ENCODE peak calls at places on chromosomes 6 and 20, in seven cellular contexts. Q is GM12878, D is HCT116, R is HepG2, N is K562, U is H1, S is SK-N-SH. A is an unnamed sample.

GRCh38 chr20:45840700-45841198 is 7.2 kb downstream of the SNX21 start:
- DNase-seq in D (no peak), U (no peak), N (no peak), S (no peak), R (no peak), Q (no peak), A (no peak)

GRCh38 chr20:32439132-32439829 is 81.2 kb downstream of the ASXL1 start:
- DNase-seq in N (no peak), D (no peak), R (no peak), Q (no peak), S (no peak), U (no peak), A (no peak)

GRCh38 chr6:138605958-138606357 is 106.7 kb upstream of the NHSL1 start:
- DNase-seq in R (no peak), Q (no peak), U (no peak), D (no peak), N (no peak), S (no peak), A (no peak)

GRCh38 chr6:113082691-113083090 is 735.6 kb downstream of the RFPL4B start:
- DNase-seq in D (no peak), U (no peak), Q (no peak), N (no peak), R (no peak), S (no peak), A (no peak)

GRCh38 chr6:169045486-169045885 is 208.2 kb downstream of the THBS2 start:
- DNase-seq in N (no peak), R (no peak), Q (no peak), S (no peak), U (no peak), D (no peak), A (peak)

GRCh38 chr20:42752620-42753019 is 437.1 kb downstream of the PTPRT start:
- DNase-seq in R (no peak), U (no peak), D (no peak), N (no peak), Q (no peak), S (no peak), A (no peak)

GRCh38 chr6:157158897-157159296 is 164.4 kb downstream of the TMEM242 start:
- DNase-seq in Q (no peak), D (no peak), R (no peak), S (no peak), U (no peak), N (no peak), A (no peak)

GRCh38 chr6:7269816-7270215 is 43.2 kb downstream of the SSR1 start:
- DNase-seq in U (peak), D (no peak), N (no peak), S (no peak), R (no peak), Q (no peak), A (no peak)

GRCh38 chr20:45029884-45030283 is 63.6 kb downstream of the STK4 start:
- DNase-seq in D (no peak), N (no peak), Q (no peak), S (no peak), R (no peak), U (no peak), A (no peak)

GRCh38 chr20:10954137-10954840 is 280.5 kb upstream of the JAG1 start:
- DNase-seq in Q (no peak), R (peak), D (no peak), N (no peak), S (no peak), U (no peak), A (no peak)

GRCh38 chr6:157597461-157598312 is 216.7 kb downstream of the ZDHHC14 start:
- DNase-seq in R (peak), Q (no peak), U (peak), S (peak), D (peak), N (peak), A (peak)

GRCh38 chr20:3661060-3661820 is 2.0 kb downstream of the GFRA4 start:
- DNase-seq in Q (no peak), S (peak), U (no peak), N (no peak), D (no peak), R (no peak), A (no peak)

GRCh38 chr6:107419747-107420146 is 39.6 kb downstream of the PDSS2 start:
- DNase-seq in D (no peak), S (no peak), U (no peak), Q (no peak), R (no peak), N (no peak), A (no peak)

GRCh38 chr6:167247814-167248595 is 43.1 kb upstream of the UNC93A start:
- DNase-seq in Q (no peak), N (no peak), S (no peak), R (no peak), D (no peak), U (no peak), A (no peak)

GRCh38 chr6:26157150-26157837 is 70.1 kb downstream of the HFE start:
- DNase-seq in S (peak), D (no peak), U (peak), Q (no peak), N (peak), R (no peak), A (peak)

GRCh38 chr6:114039835-114040234 is 68.9 kb upstream of the HDAC2 start:
- DNase-seq in R (no peak), S (no peak), N (no peak), D (no peak), Q (no peak), U (no peak), A (no peak)

GRCh38 chr6:10558575-10558974 is 37.4 kb downstream of the GCNT2 start:
- DNase-seq in N (no peak), S (peak), U (no peak), R (no peak), Q (no peak), D (no peak), A (no peak)

GRCh38 chr6:27582928-27583725 is 110.2 kb upstream of the ZNF184 start:
- DNase-seq in N (peak), D (no peak), R (peak), U (peak), S (peak), Q (no peak), A (peak)

GRCh38 chr6:130138116-130138908 is 84.4 kb downstream of the SAMD3 start:
- DNase-seq in R (no peak), U (no peak), N (no peak), S (no peak), Q (no peak), D (no peak), A (no peak)

GRCh38 chr6:22673474-22673873 is 104.1 kb downstream of the HDGFL1 start:
- DNase-seq in N (no peak), R (no peak), Q (no peak), U (no peak), S (no peak), D (no peak), A (no peak)

GRCh38 chr20:53382263-53382844 is 211.3 kb downstream of the ZNF217 start:
- DNase-seq in S (peak), Q (no peak), N (no peak), U (no peak), D (no peak), R (no peak), A (no peak)

GRCh38 chr6:32664827-32665362 is 1.6 kb downstream of the HLA-DQB1 start:
- DNase-seq in Q (no peak), R (no peak), U (no peak), S (no peak), D (no peak), N (no peak), A (no peak)
- TF ChIP-seq JUND in Q (no peak), R (no peak), U (no peak), S (no peak), D (no peak), N (no peak), A (no peak)

GRCh38 chr6:52718535-52718934 is 44.7 kb downstream of the GSTA2 start:
- DNase-seq in D (no peak), Q (no peak), R (no peak), N (no peak), S (no peak), U (no peak), A (no peak)
- TF ChIP-seq JUND in D (no peak), Q (no peak), R (no peak), N (no peak), S (no peak), U (no peak), A (no peak)

GRCh38 chr6:142887534-142887933 is 57.4 kb downstream of the HIVEP2 start:
- DNase-seq in N (no peak), R (no peak), S (no peak), D (no peak), Q (no peak), U (no peak), A (no peak)

GRCh38 chr6:142891454-142891853 is 53.5 kb downstream of the HIVEP2 start:
- DNase-seq in N (no peak), D (no peak), Q (no peak), R (no peak), U (no peak), S (no peak), A (no peak)

GRCh38 chr6:142886431-142887170 is 58.4 kb downstream of the HIVEP2 start:
- DNase-seq in N (no peak), R (peak), U (no peak), D (no peak), Q (peak), S (no peak), A (no peak)

GRCh38 chr6:142885182-142885867 is 59.7 kb downstream of the HIVEP2 start:
- DNase-seq in U (no peak), R (peak), Q (peak), S (no peak), N (no peak), D (peak), A (no peak)

DNA sequence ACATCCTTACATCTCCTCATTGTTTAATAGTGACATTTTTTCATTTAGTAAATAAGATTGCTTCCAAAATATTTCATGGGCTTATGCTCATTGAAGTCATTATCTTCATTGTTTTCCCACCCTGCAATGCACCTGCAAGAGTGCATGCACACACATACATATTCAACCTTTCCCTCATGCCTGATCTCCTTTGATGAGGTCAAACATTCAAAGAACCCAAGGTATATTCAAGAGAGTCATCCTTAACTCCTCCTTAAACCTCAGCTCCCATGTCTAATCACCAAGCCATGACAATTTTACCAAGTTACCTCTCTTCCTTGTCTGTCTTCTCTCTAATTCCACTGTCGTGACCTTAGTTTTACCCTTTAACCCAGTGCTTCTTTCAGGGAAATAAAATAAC is 56.5 kb downstream of the HIVEP2 start:
- DNase-seq in D (no peak), N (no peak), Q (no peak), S (no peak), U (no peak), R (no peak), A (no peak)
- TF ChIP-seq JUND in D (no peak), N (no peak), Q (no peak), S (no peak), U (no peak), R (no peak), A (no peak)

DNA sequence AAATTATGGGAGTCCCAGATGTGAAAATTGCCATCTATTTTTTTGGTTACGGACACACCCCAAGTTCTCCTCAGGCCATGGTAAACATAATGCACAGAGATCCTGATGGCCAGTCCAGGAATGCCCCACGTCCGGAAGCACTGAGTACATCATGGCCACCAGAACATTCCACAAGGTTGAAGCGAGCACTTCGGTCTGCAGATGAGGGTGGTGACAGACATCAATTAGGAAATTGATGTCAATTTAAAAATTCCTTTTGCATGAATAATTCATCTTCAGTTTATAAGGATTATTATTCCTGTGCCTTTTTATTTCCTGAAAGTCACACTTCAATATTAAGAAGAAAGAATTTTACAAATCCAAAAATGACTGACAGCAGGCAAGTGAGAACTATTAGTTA is 13.2 kb upstream of the EXOC2 start:
- DNase-seq in Q (no peak), N (no peak), D (no peak), S (no peak), R (no peak), U (no peak), A (no peak)
- TF ChIP-seq JUND in Q (no peak), N (no peak), D (no peak), S (no peak), R (no peak), U (no peak), A (no peak)

GRCh38 chr20:26277339-26277738 is 580.7 kb upstream of the ZNF337 start:
- DNase-seq in D (no peak), R (no peak), N (no peak), U (no peak), S (no peak), Q (no peak), A (no peak)

GRCh38 chr20:26276811-26277210 is 580.2 kb upstream of the ZNF337 start:
- DNase-seq in Q (no peak), R (no peak), N (no peak), U (peak), S (peak), D (no peak), A (no peak)

GRCh38 chr20:26279224-26279623 is 582.6 kb upstream of the ZNF337 start:
- DNase-seq in N (no peak), U (no peak), S (no peak), Q (no peak), D (no peak), R (peak), A (no peak)
- TF ChIP-seq JUND in N (no peak), U (no peak), S (no peak), Q (no peak), D (no peak), R (no peak), A (no peak)

GRCh38 chr20:13525225-13525940 is 113.3 kb downstream of the TASP1 start:
- DNase-seq in D (no peak), S (no peak), U (no peak), R (peak), Q (no peak), N (no peak), A (no peak)
- TF ChIP-seq JUND in D (no peak), S (peak), U (no peak), R (no peak), Q (no peak), N (no peak), A (no peak)

DNA sequence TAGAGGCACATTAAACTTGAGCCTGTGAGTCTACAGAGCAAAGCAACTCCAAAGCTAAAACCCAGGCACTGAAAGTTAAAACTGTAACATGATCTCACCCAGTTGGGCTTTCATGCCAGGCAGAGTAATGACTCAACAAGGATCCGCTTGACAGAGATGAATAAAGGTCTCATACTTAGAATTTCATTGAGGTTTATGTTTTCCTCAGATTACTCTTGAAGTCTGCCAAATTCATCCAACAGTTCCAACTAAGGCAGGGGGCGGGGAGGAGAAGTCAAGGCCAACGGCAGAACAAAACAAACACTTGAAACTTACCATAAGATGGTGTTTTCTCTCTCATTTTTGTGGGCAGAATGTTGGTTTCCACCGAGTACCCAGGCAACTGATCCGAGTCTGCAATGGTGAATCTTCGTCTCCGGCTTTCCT is 54.0 kb upstream of the IPCEF1 start:
- DNase-seq in S (no peak), R (peak), Q (no peak), D (peak), N (no peak), U (no peak), A (peak)
- TF ChIP-seq JUND in S (peak), R (no peak), Q (no peak), D (peak), N (no peak), U (no peak), A (no peak)

GRCh38 chr6:158674342-158674969 is 24.6 kb downstream of the SYTL3 start:
- DNase-seq in S (peak), U (no peak), D (no peak), Q (no peak), R (no peak), N (no peak), A (no peak)
- TF ChIP-seq JUND in S (no peak), U (no peak), D (no peak), Q (no peak), R (no peak), N (no peak), A (no peak)

DNA sequence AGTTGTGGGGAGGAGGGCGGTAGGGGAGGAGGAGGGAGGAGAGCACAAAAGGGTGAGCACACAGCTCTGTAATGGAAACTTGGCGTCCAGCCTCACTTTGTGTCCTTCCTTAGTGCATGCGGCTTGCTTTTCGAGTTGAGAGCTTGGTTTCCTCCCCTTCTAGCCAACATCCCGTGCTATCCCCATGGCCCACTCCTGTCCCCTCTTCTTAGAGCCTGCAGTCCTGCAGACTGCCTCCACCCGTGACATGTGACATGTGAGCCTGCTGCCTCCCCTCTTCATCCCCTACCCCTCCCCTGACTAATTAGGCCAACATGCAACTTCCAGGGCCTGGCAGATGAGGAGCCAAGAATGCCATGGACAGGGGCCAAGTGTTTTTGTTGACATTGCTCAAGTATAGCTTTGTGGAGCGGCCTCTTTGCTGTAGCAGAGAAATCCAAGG is 63.2 kb downstream of the SLC24A3 start:
- DNase-seq in U (no peak), R (no peak), S (no peak), D (no peak), Q (no peak), N (no peak), A (peak)
- TF ChIP-seq JUND in U (no peak), R (no peak), S (no peak), D (no peak), Q (no peak), N (no peak), A (no peak)